ENCODE peak calls at places on chromosomes 4 and X, in seven cellular contexts. One of them, this sample, is unnamed. For H3K4me1, the result is how much of the 10 kb centered on the place peaks cover.

GRCh38 chrX:536616-537015 is 94.0 kb upstream of the SHOX start:
- DNase-seq in tibial artery: no peak
- DNase-seq in ovary: no peak
- DNase-seq in mammary epithelial cell: no peak
- DNase-seq in lower lobe of right lung: no peak
- DNase-seq in body of pancreas: no peak
- DNase-seq in transverse colon: no peak
- DNase-seq in this sample: no peak

GRCh38 chr4:46648088-46648744 is 258.3 kb upstream of the GABRA2 start:
- DNase-seq in tibial artery: no peak
- DNase-seq in ovary: no peak
- DNase-seq in mammary epithelial cell: peak
- DNase-seq in lower lobe of right lung: no peak
- DNase-seq in body of pancreas: no peak
- DNase-seq in transverse colon: peak
- DNase-seq in this sample: peak

GRCh38 chrX:147891886-147892285 is 19.8 kb upstream of the FMR1 start:
- DNase-seq in tibial artery: no peak
- DNase-seq in ovary: no peak
- DNase-seq in mammary epithelial cell: no peak
- DNase-seq in lower lobe of right lung: no peak
- DNase-seq in body of pancreas: no peak
- DNase-seq in transverse colon: no peak
- DNase-seq in this sample: no peak

GRCh38 chrX:147069926-147070325 is 255.4 kb upstream of the CXorf51A start:
- DNase-seq in tibial artery: no peak
- DNase-seq in ovary: no peak
- DNase-seq in mammary epithelial cell: no peak
- DNase-seq in lower lobe of right lung: no peak
- DNase-seq in body of pancreas: no peak
- DNase-seq in transverse colon: no peak
- DNase-seq in this sample: no peak

GRCh38 chr4:140637836-140638235 is 69.1 kb upstream of the UCP1 start:
- DNase-seq in tibial artery: no peak
- DNase-seq in ovary: no peak
- DNase-seq in mammary epithelial cell: no peak
- DNase-seq in lower lobe of right lung: no peak
- DNase-seq in body of pancreas: no peak
- DNase-seq in transverse colon: peak
- DNase-seq in this sample: no peak

GRCh38 chr4:26719954-26720552 is 136.2 kb downstream of the TBC1D19 start:
- DNase-seq in tibial artery: no peak
- DNase-seq in ovary: no peak
- DNase-seq in mammary epithelial cell: no peak
- DNase-seq in lower lobe of right lung: no peak
- DNase-seq in body of pancreas: no peak
- DNase-seq in transverse colon: no peak
- DNase-seq in this sample: no peak

GRCh38 chrX:155048997-155049619 is 21.8 kb downstream of the CMC4 start:
- DNase-seq in tibial artery: no peak
- DNase-seq in ovary: peak
- DNase-seq in mammary epithelial cell: peak
- DNase-seq in lower lobe of right lung: no peak
- DNase-seq in body of pancreas: peak
- DNase-seq in transverse colon: peak
- DNase-seq in this sample: no peak

GRCh38 chrX:150602743-150603142 is 34.3 kb downstream of the MTM1 start:
- DNase-seq in tibial artery: no peak
- DNase-seq in ovary: no peak
- DNase-seq in mammary epithelial cell: no peak
- DNase-seq in lower lobe of right lung: no peak
- DNase-seq in body of pancreas: no peak
- DNase-seq in transverse colon: no peak
- DNase-seq in this sample: no peak

GRCh38 chr4:114636192-114636935 is 37.8 kb downstream of the UGT8 start:
- DNase-seq in tibial artery: no peak
- DNase-seq in ovary: no peak
- DNase-seq in mammary epithelial cell: no peak
- DNase-seq in lower lobe of right lung: no peak
- DNase-seq in body of pancreas: no peak
- DNase-seq in transverse colon: no peak
- DNase-seq in this sample: no peak

GRCh38 chrX:87489071-87489470 is 28.5 kb upstream of the KLHL4 start:
- DNase-seq in tibial artery: no peak
- DNase-seq in ovary: no peak
- DNase-seq in mammary epithelial cell: peak
- DNase-seq in lower lobe of right lung: no peak
- DNase-seq in body of pancreas: no peak
- DNase-seq in transverse colon: no peak
- DNase-seq in this sample: no peak

GRCh38 chr4:2306773-2307410 is 45.0 kb upstream of the MXD4 start:
- DNase-seq in tibial artery: no peak
- DNase-seq in ovary: no peak
- DNase-seq in mammary epithelial cell: no peak
- DNase-seq in lower lobe of right lung: no peak
- DNase-seq in body of pancreas: no peak
- DNase-seq in transverse colon: no peak
- DNase-seq in this sample: no peak

GRCh38 chr4:152815078-152815477 is 35.3 kb downstream of the ARFIP1 start:
- DNase-seq in tibial artery: no peak
- DNase-seq in ovary: no peak
- DNase-seq in mammary epithelial cell: no peak
- DNase-seq in lower lobe of right lung: no peak
- DNase-seq in body of pancreas: no peak
- DNase-seq in transverse colon: no peak
- DNase-seq in this sample: no peak

GRCh38 chr4:18869166-18869565 is 847.6 kb upstream of the LCORL start:
- DNase-seq in tibial artery: no peak
- DNase-seq in ovary: no peak
- DNase-seq in mammary epithelial cell: no peak
- DNase-seq in lower lobe of right lung: no peak
- DNase-seq in body of pancreas: no peak
- DNase-seq in transverse colon: no peak
- DNase-seq in this sample: no peak

GRCh38 chr4:107519057-107519456 is 201.0 kb downstream of the PAPSS1 start:
- DNase-seq in tibial artery: no peak
- DNase-seq in ovary: no peak
- DNase-seq in mammary epithelial cell: peak
- DNase-seq in lower lobe of right lung: no peak
- DNase-seq in body of pancreas: no peak
- DNase-seq in transverse colon: peak
- DNase-seq in this sample: peak

GRCh38 chrX:29071525-29071924 is 484.3 kb downstream of the IL1RAPL1 start:
- DNase-seq in tibial artery: no peak
- DNase-seq in ovary: no peak
- DNase-seq in mammary epithelial cell: no peak
- DNase-seq in lower lobe of right lung: no peak
- DNase-seq in body of pancreas: no peak
- DNase-seq in transverse colon: no peak
- DNase-seq in this sample: no peak

GRCh38 chr4:83725076-83726074 is 189.5 kb downstream of the GPAT3 start:
- DNase-seq in tibial artery: no peak
- DNase-seq in ovary: no peak
- DNase-seq in mammary epithelial cell: no peak
- DNase-seq in lower lobe of right lung: no peak
- DNase-seq in body of pancreas: no peak
- DNase-seq in transverse colon: no peak
- DNase-seq in this sample: no peak

GRCh38 chr4:36004231-36004851 is 240.0 kb downstream of the ARAP2 start:
- DNase-seq in tibial artery: no peak
- DNase-seq in ovary: no peak
- DNase-seq in mammary epithelial cell: no peak
- DNase-seq in lower lobe of right lung: no peak
- DNase-seq in body of pancreas: no peak
- DNase-seq in transverse colon: no peak
- DNase-seq in this sample: no peak

GRCh38 chrX:68931345-68931744 is 102.5 kb downstream of the EFNB1 start:
- DNase-seq in tibial artery: peak
- DNase-seq in ovary: no peak
- DNase-seq in mammary epithelial cell: no peak
- DNase-seq in lower lobe of right lung: peak
- DNase-seq in body of pancreas: no peak
- DNase-seq in transverse colon: no peak
- DNase-seq in this sample: no peak

GRCh38 chrX:56576721-56577120 is 13.3 kb downstream of the UBQLN2 start:
- DNase-seq in tibial artery: no peak
- DNase-seq in ovary: no peak
- DNase-seq in mammary epithelial cell: no peak
- DNase-seq in lower lobe of right lung: no peak
- DNase-seq in body of pancreas: no peak
- DNase-seq in transverse colon: no peak
- DNase-seq in this sample: no peak

GRCh38 chr4:5511791-5512190 is 196.6 kb downstream of the EVC2 start:
- DNase-seq in tibial artery: no peak
- DNase-seq in ovary: no peak
- DNase-seq in mammary epithelial cell: peak
- DNase-seq in lower lobe of right lung: no peak
- DNase-seq in body of pancreas: no peak
- DNase-seq in transverse colon: no peak
- DNase-seq in this sample: no peak

GRCh38 chrX:37796805-37797204 is 16.9 kb downstream of the CYBB start:
- DNase-seq in tibial artery: peak
- DNase-seq in ovary: no peak
- DNase-seq in mammary epithelial cell: no peak
- DNase-seq in lower lobe of right lung: peak
- DNase-seq in body of pancreas: no peak
- DNase-seq in transverse colon: peak
- DNase-seq in this sample: no peak

GRCh38 chrX:110006826-110007375 is 4.0 kb downstream of the TMEM164 start:
- DNase-seq in tibial artery: no peak
- DNase-seq in ovary: no peak
- DNase-seq in mammary epithelial cell: peak
- DNase-seq in lower lobe of right lung: no peak
- DNase-seq in body of pancreas: no peak
- DNase-seq in transverse colon: no peak
- DNase-seq in this sample: peak
- H3K4me1 ChIP-seq in tibial artery: under half
- H3K4me1 ChIP-seq in ovary: under half
- H3K4me1 ChIP-seq in mammary epithelial cell: under half
- H3K4me1 ChIP-seq in lower lobe of right lung: under half
- H3K4me1 ChIP-seq in body of pancreas: under half
- H3K4me1 ChIP-seq in transverse colon: under half
- H3K4me1 ChIP-seq in this sample: under half

GRCh38 chr4:123234966-123235365 is 161.6 kb upstream of the SPRY1 start:
- DNase-seq in tibial artery: no peak
- DNase-seq in ovary: no peak
- DNase-seq in mammary epithelial cell: no peak
- DNase-seq in lower lobe of right lung: no peak
- DNase-seq in body of pancreas: no peak
- DNase-seq in transverse colon: no peak
- DNase-seq in this sample: no peak
- H3K27ac ChIP-seq in tibial artery: peak
- H3K27ac ChIP-seq in ovary: no peak
- H3K27ac ChIP-seq in mammary epithelial cell: no peak
- H3K27ac ChIP-seq in lower lobe of right lung: no peak
- H3K27ac ChIP-seq in body of pancreas: no peak
- H3K27ac ChIP-seq in transverse colon: no peak
- H3K27ac ChIP-seq in this sample: no peak

GRCh38 chrX:2823795-2824386 is 4.8 kb upstream of the GYG2 start:
- DNase-seq in tibial artery: no peak
- DNase-seq in ovary: no peak
- DNase-seq in mammary epithelial cell: no peak
- DNase-seq in lower lobe of right lung: no peak
- DNase-seq in body of pancreas: no peak
- DNase-seq in transverse colon: peak
- DNase-seq in this sample: no peak

GRCh38 chrX:2817036-2817435 is 11.7 kb upstream of the GYG2 start:
- DNase-seq in tibial artery: no peak
- DNase-seq in ovary: no peak
- DNase-seq in mammary epithelial cell: no peak
- DNase-seq in lower lobe of right lung: no peak
- DNase-seq in body of pancreas: no peak
- DNase-seq in transverse colon: no peak
- DNase-seq in this sample: no peak

GRCh38 chrX:2824886-2825285 is 3.8 kb upstream of the GYG2 start:
- DNase-seq in tibial artery: no peak
- DNase-seq in ovary: no peak
- DNase-seq in mammary epithelial cell: no peak
- DNase-seq in lower lobe of right lung: no peak
- DNase-seq in body of pancreas: no peak
- DNase-seq in transverse colon: no peak
- DNase-seq in this sample: no peak

GRCh38 chrX:2820131-2820771 is 8.5 kb upstream of the GYG2 start:
- DNase-seq in tibial artery: no peak
- DNase-seq in ovary: no peak
- DNase-seq in mammary epithelial cell: no peak
- DNase-seq in lower lobe of right lung: no peak
- DNase-seq in body of pancreas: no peak
- DNase-seq in transverse colon: no peak
- DNase-seq in this sample: no peak

DNA sequence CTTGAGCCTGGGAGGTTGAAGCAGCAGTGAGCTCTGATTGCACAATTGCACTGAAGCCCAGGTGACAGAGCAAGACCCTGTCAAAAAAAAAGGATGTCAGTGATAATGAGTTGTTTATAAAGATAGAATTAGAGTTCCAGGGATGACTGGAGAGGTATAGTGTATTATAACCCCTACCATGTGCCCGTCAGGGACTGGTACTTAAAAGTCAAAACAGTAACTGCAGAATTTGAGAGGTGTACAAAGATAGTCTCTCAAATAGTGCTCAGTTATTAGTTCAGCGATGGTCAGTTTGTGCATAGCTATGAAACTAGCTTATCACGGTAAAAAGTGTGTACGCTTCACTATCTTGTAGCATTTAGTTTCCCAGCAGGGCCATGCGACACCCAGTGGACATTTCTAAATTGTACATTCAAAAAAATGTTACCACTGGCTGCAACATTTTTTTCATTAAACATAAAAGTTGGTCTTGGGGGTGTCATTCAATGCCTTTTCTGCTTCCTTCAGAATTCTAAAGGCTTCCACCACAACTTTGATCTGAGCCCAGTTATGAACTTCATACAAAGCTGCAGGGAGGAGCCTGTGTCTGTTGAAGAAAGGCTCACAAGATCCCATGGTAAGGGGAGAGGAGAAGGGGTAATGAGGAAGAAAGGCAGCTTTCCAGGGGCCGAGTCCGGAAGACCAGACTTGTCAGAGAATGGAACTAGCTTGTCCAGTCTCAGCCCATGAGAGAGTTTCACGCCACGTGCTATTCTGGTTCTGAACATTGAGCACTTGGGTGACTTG is 9.2 kb upstream of the GYG2 start:
- DNase-seq in tibial artery: no peak
- DNase-seq in ovary: no peak
- DNase-seq in mammary epithelial cell: peak
- DNase-seq in lower lobe of right lung: no peak
- DNase-seq in body of pancreas: no peak
- DNase-seq in transverse colon: no peak
- DNase-seq in this sample: no peak
- TF ChIP-seq CTCF in tibial artery: peak
- TF ChIP-seq CTCF in ovary: no peak
- TF ChIP-seq CTCF in mammary epithelial cell: no peak
- TF ChIP-seq CTCF in lower lobe of right lung: peak
- TF ChIP-seq CTCF in body of pancreas: peak
- TF ChIP-seq CTCF in transverse colon: peak
- TF ChIP-seq CTCF in this sample: peak

DNA sequence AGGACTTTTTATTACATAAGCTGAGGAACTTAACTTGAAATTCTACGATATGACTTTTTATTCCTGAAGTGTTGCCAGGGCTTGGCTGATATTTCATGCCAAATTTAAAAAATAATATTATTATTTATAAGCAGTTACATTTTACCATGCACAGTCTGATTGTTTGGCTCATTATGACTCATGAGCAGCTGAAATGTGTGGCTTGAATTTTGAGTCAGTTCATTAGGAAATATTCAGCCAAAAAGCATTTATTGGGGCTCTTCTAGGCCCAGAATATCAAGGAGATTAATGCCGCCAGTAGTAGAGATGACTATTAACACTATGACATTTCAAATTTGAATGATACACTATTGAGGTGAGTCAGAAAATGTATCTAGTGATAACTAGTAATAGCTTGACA is 128.9 kb upstream of the LIMCH1 start:
- DNase-seq in tibial artery: no peak
- DNase-seq in ovary: no peak
- DNase-seq in mammary epithelial cell: no peak
- DNase-seq in lower lobe of right lung: no peak
- DNase-seq in body of pancreas: no peak
- DNase-seq in transverse colon: no peak
- DNase-seq in this sample: no peak
- H3K4me1 ChIP-seq in tibial artery: under half
- H3K4me1 ChIP-seq in ovary: under half
- H3K4me1 ChIP-seq in mammary epithelial cell: under half
- H3K4me1 ChIP-seq in lower lobe of right lung: under half
- H3K4me1 ChIP-seq in body of pancreas: under half
- H3K4me1 ChIP-seq in transverse colon: under half
- H3K4me1 ChIP-seq in this sample: under half